ENCODE peak calls at places on chromosomes 1 and 21, in six cellular contexts. F is endodermal cell, V is AG04450, J is AG10803, C is suprapubic skin, Q is uterus. S is an unnamed sample.

GRCh38 chr1:50827546-50827945 is 132.5 kb downstream of the FAF1 start:
- DNase-seq in F (no peak), V (no peak), J (no peak), C (no peak), Q (no peak), S (no peak)

GRCh38 chr1:175701590-175701989 is 41.8 kb downstream of the TNR start:
- DNase-seq in F (no peak), V (no peak), J (no peak), C (no peak), Q (no peak), S (no peak)

GRCh38 chr1:46399307-46399706 is 5.2 kb downstream of the FAAH start:
- DNase-seq in F (no peak), V (no peak), J (no peak), C (no peak), Q (no peak), S (no peak)

GRCh38 chr1:200314085-200314750 is 95.6 kb downstream of the ZNF281 start:
- DNase-seq in F (peak; percentile 47), V (peak; percentile 43), J (peak; percentile 96), C (no peak), Q (no peak), S (no peak)

GRCh38 chr21:25564349-25564948 is 42.8 kb downstream of the MRPL39 start:
- DNase-seq in F (no peak), V (no peak), J (no peak), C (no peak), Q (no peak), S (peak; percentile 45)

GRCh38 chr1:154423303-154423987 is 18.3 kb downstream of the IL6R start:
- DNase-seq in F (no peak), V (no peak), J (peak; percentile 66), C (no peak), Q (no peak), S (no peak)

GRCh38 chr1:59218521-59219236 is 78.2 kb upstream of the FGGY start:
- DNase-seq in F (no peak), V (peak; percentile 30), J (peak; percentile 19), C (no peak), Q (no peak), S (no peak)

GRCh38 chr1:180386740-180387367 is 115.5 kb downstream of the ACBD6 start:
- DNase-seq in F (no peak), V (no peak), J (no peak), C (no peak), Q (no peak), S (peak; percentile 41)

GRCh38 chr1:94862718-94863117 is 42.6 kb downstream of the SLC44A3 start:
- DNase-seq in F (no peak), V (no peak), J (no peak), C (no peak), Q (no peak), S (no peak)

GRCh38 chr1:24391882-24392603 is 21.5 kb downstream of the STPG1 start:
- DNase-seq in F (peak; percentile 93), V (no peak), J (peak; percentile 54), C (peak; percentile 80), Q (peak; percentile 59), S (peak; percentile 91)

GRCh38 chr1:145747398-145748247 is 28.3 kb downstream of the CD160 start:
- DNase-seq in F (no peak), V (no peak), J (no peak), C (no peak), Q (no peak), S (no peak)
- H3K4me3 ChIP-seq in F (no peak overlapping the region), V (no peak overlapping the region), J (no peak overlapping the region), C (no peak overlapping the region), Q (no peak overlapping the region), S (no peak overlapping the region)

DNA sequence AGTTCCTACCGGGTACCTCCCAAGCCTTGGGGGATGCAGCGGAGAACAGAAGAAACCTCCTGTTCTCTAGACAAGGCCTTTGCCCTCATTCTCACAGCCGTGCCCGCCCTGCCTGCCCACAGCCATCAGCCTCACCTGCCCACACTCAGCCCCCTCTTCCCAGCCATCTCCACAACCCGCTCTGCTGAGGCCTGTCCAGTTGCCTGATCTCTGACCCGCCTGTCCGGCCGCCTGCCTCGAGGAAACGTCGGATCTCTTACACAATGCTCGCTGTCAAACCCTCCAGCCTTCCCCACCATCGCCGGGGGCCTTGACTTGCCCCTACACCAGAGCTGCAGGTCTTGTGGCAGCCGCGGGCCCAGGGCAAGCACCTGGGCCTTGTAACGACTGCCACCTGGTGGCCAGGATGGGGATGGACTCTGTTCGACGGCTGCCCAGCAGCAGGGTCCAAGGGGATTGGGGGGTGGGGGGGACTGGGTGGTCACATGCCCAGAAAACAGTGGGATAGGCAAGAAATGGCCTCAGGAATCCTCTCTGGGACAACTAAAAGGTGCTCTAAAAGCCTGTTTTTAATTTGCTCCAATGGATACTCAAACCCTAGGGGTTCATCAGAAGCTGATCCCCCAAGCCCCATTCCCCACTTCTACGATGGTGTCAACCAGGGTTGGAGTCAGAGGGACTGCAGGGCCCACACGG is 31.0 kb downstream of the SLC45A1 start:
- DNase-seq in F (peak; percentile 92), V (peak; percentile 23), J (peak; percentile 53), C (no peak), Q (peak; percentile 69), S (peak; percentile 72)
- TF ChIP-seq CTCF in F (peak; percentile 88), V (peak; percentile 82), J (peak; percentile 74), C (peak; percentile 80), Q (peak; percentile 81), S (peak; percentile 89)

DNA sequence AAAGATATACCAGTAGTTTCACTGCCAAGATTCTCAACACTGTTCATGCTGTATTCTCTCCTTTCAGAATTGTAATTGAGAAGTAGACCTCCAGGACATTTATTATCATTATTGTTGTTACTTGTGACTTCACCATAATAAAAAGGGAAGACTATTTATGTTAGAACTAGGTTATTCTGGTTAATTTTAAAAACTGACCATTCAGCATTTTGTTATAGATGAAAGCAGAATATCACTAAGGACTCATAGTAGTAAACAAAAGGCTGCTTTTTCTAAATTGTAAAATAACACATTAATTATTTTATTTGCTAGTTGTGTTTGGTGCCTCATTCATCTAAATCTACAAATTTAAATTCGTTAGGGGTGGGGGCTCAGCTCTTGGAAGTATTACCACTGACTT is 210.4 kb downstream of the PATJ start:
- DNase-seq in F (no peak), V (no peak), J (no peak), C (no peak), Q (no peak), S (no peak)
- H3K4me3 ChIP-seq in F (peak overlapping the region; percentile 6), V (no peak overlapping the region), J (no peak overlapping the region), C (no peak overlapping the region), Q (no peak overlapping the region), S (no peak overlapping the region)

GRCh38 chr1:201945157-201945556 is 1.2 kb downstream of the LMOD1 start:
- DNase-seq in F (peak; percentile 71), V (no peak), J (no peak), C (no peak), Q (no peak), S (no peak)
- TF ChIP-seq CTCF in F (peak; percentile 75), V (peak; percentile 65), J (peak; percentile 67), C (no peak), Q (peak; percentile 57), S (no peak)

DNA sequence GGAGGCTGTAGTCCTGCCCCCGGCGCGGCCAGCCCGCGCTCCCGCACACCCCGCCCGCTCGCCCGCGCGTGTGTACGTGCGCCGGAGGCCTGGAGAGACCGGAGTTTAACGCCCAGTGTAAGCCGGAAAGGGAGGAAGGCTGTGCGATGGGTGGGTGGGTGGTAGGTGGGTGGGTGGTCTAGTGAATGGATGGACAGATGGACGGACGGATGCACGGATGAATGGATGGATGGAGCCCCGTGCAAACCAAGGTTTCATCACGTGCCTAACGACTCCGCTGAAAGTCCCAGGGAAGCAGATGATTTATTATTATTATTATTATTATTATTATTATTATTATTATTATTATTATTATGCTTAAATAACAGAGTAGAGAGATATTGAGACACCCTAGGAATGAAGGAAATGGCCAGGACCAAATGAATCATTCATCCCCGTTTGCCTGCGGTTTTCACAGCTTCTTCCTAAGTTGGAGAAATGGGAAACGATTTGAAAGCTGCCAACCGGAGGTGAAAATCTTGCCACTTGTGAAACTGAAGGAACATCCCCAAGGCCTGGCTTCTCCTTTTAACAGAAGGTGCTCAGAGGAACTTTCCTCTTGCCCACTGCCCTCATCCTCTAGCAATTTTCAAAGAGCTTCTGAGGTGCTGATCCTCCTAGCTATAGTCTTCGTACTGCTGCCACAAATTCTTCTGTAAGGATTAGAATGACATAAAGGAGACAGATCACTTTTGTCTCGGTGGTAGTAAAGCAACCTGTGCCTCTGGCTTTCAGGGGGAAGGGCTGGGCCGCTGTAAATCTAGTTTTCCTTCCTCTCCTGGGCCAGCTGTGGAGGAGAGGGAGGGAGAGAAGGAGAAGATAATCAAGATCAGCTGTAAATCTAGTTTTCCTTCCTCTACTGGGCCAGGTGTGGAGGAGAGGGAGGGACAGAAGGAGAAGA is 631 bp upstream of the RGS7 start:
- DNase-seq in F (no peak), V (no peak), J (peak; percentile 13), C (no peak), Q (no peak), S (no peak)
- H3K4me3 ChIP-seq in F (peak overlapping the region; percentile 81), V (peak overlapping the region; percentile 61), J (peak overlapping the region; percentile 43), C (peak overlapping the region; percentile 52), Q (peak overlapping the region; percentile 20), S (no peak overlapping the region)